ENCODE peak calls at places on chromosome 11, in ten cellular contexts. U, B, S, N, I, R, A, K, D and G are unnamed samples.
A peak's percentile ranks its signal among the peaks of the same experiment; 100 is the strongest.

GRCh38 chr11:3130269-3131071 is 34.6 kb downstream of the OSBPL5 start:
- DNase-seq in I (no peak), U (no peak), N (peak; percentile 91), K (peak; percentile 57), A (peak; percentile 38), D (no peak), R (no peak), B (peak; percentile 15), S (peak; percentile 14), G (no peak)

GRCh38 chr11:18727499-18728236 is 1.7 kb upstream of the IGSF22 start:
- DNase-seq in B (peak; percentile 78), R (peak; percentile 34), A (no peak), U (peak; percentile 56), S (no peak), N (peak; percentile 53), K (no peak), I (peak; percentile 53), D (peak; percentile 16), G (peak; percentile 34)

GRCh38 chr11:79076526-79077115 is 364.2 kb downstream of the TENM4 start:
- DNase-seq in U (peak; percentile 49), K (no peak), S (peak; percentile 38), N (peak; percentile 54), I (no peak), B (peak; percentile 55), A (peak; percentile 62), R (peak; percentile 57), D (peak; percentile 30), G (no peak)

GRCh38 chr11:58926251-58926650 is 13.0 kb upstream of the GLYATL1 start:
- DNase-seq in R (no peak), U (no peak), D (no peak), S (no peak), I (no peak), K (no peak), A (no peak), B (no peak), N (no peak), G (no peak)

GRCh38 chr11:72776844-72777754 is 16.7 kb downstream of the STARD10 start:
- DNase-seq in A (peak; percentile 61), K (no peak), N (no peak), S (no peak), U (no peak), R (no peak), I (no peak), D (no peak), B (no peak), G (no peak)

GRCh38 chr11:65842144-65842543 is 8.4 kb downstream of the SNX32 start:
- DNase-seq in D (no peak), I (no peak), B (no peak), N (no peak), U (no peak), S (no peak), R (no peak), A (no peak), K (no peak), G (no peak)

GRCh38 chr11:95445746-95446333 is 214.8 kb upstream of the SESN3 start:
- DNase-seq in R (no peak), A (no peak), S (no peak), D (no peak), B (peak; percentile 17), I (no peak), N (no peak), K (no peak), U (no peak), G (no peak)

GRCh38 chr11:106733518-106734162 is 284.6 kb downstream of the GUCY1A2 start:
- DNase-seq in D (no peak), I (no peak), S (no peak), A (no peak), U (no peak), B (no peak), N (no peak), K (no peak), R (no peak), G (no peak)

GRCh38 chr11:71355266-71355665 is 92.9 kb downstream of the DHCR7 start:
- DNase-seq in A (no peak), S (no peak), R (peak; percentile 34), N (peak; percentile 5), K (no peak), U (no peak), D (no peak), B (no peak), I (no peak), G (no peak)

GRCh38 chr11:69269388-69269787 is 24.6 kb upstream of the MYEOV start:
- DNase-seq in A (no peak), D (no peak), I (no peak), N (no peak), S (no peak), K (no peak), R (no peak), U (no peak), B (no peak), G (no peak)

GRCh38 chr11:44403587-44404322 is 93.8 kb upstream of the ALX4 start:
- DNase-seq in U (no peak), I (no peak), D (no peak), N (no peak), S (no peak), A (no peak), K (no peak), B (no peak), R (no peak), G (no peak)

GRCh38 chr11:35799655-35800054 is 137.1 kb downstream of the TRIM44 start:
- DNase-seq in N (no peak), A (no peak), R (no peak), K (no peak), S (no peak), B (no peak), D (no peak), U (no peak), I (no peak), G (no peak)
- TF ChIP-seq CTCF in N (no peak), A (no peak), R (peak; percentile 23), K (peak; percentile 11), S (no peak), B (peak; percentile 45), D (no peak), U (no peak), I (no peak), G (peak; percentile 15)

GRCh38 chr11:32809313-32809712 is 14.9 kb upstream of the CCDC73 start:
- DNase-seq in A (peak; percentile 69), D (peak; percentile 83), I (peak; percentile 19), R (peak; percentile 85), B (peak; percentile 80), N (peak; percentile 82), K (peak; percentile 69), U (peak; percentile 84), S (peak; percentile 44), G (peak; percentile 45)
- TF ChIP-seq CTCF in A (peak; percentile 65), D (peak; percentile 79), I (no peak), R (peak; percentile 89), B (peak; percentile 64), N (peak; percentile 83), K (peak; percentile 72), U (peak; percentile 85), S (peak; percentile 48), G (peak; percentile 81)

GRCh38 chr11:96738311-96738710 is 348.5 kb downstream of the JRKL start:
- DNase-seq in K (no peak), A (no peak), U (no peak), R (no peak), S (no peak), D (no peak), N (no peak), B (no peak), I (no peak), G (no peak)
- TF ChIP-seq CTCF in K (no peak), A (no peak), U (no peak), R (no peak), S (no peak), D (no peak), N (no peak), B (no peak), I (no peak), G (no peak)

GRCh38 chr11:130369141-130369691 is 54.5 kb upstream of the ZBTB44 start:
- DNase-seq in U (no peak), S (no peak), I (no peak), R (no peak), D (no peak), A (no peak), N (no peak), K (no peak), B (no peak), G (no peak)

GRCh38 chr11:130369713-130370112 is 55.0 kb upstream of the ZBTB44 start:
- DNase-seq in S (no peak), N (no peak), B (no peak), R (no peak), A (no peak), K (no peak), D (no peak), I (no peak), U (no peak), G (no peak)

DNA sequence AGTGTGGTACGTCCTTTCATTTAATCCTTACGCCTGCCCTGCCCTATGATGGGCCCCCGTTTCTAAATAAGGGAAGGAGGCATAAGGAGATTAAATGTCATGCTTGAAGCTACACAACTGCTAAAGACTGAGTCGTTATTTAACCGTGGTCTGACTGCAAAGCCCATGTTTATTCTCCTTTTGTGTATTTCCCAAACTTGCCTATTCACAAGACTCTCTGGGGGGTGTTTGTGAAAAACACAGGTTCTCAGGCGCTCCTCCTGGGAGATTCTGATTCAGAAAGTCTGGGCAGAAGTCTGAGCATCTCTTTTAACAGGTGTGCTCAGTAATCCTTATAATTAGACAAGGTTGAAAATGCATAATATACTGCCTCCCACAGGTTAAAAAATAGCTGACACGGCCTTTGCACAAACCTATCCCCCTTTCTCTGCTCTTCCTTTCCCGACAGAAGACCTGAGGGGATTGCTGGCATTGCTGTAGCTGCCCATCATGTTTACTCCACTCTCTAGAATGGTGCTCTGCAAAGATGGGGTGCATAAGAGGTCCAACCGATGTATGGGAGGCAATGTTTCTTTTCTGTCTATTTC is 56.4 kb upstream of the ZBTB44 start:
- DNase-seq in B (no peak), A (no peak), R (no peak), N (no peak), S (no peak), K (no peak), U (peak; percentile 11), I (no peak), D (no peak), G (no peak)
- TF ChIP-seq CTCF in B (no peak), A (peak; percentile 12), R (no peak), N (no peak), S (no peak), K (no peak), U (peak; percentile 6), I (no peak), D (no peak), G (no peak)